ENCODE peak calls at places on chromosomes 7 and 10, in nine cellular contexts. Z is ascending aorta, D is HFF-Myc, Q is IMR-90, T is esophagus muscularis mucosa, O is GM12865, E is GM06990, S is upper lobe of right lung, M is cardiac fibroblast. W is an unnamed sample.

GRCh38 chr10:19651549-19651948 is 164.7 kb upstream of the PLXDC2 start:
- DNase-seq in M (peak; percentile 97), E (no peak), Z (no peak), Q (peak; percentile 98), T (no peak), D (peak; percentile 25), S (no peak), O (no peak), W (no peak)

GRCh38 chr7:36546331-36546730 is 156.7 kb downstream of the ANLN start:
- DNase-seq in E (no peak), Z (no peak), D (no peak), O (no peak), M (no peak), T (no peak), Q (no peak), S (no peak), W (no peak)

GRCh38 chr7:28269700-28270361 is 89.2 kb upstream of the JAZF1 start:
- DNase-seq in O (no peak), S (no peak), M (no peak), E (no peak), Z (no peak), D (no peak), Q (no peak), T (no peak), W (peak; percentile 15)

GRCh38 chr10:94274142-94274787 is 88.5 kb downstream of the NOC3L start:
- DNase-seq in E (no peak), Q (no peak), Z (no peak), M (no peak), D (no peak), O (no peak), S (no peak), T (no peak), W (no peak)

GRCh38 chr10:22550732-22551131 is 163.6 kb downstream of the PIP4K2A start:
- DNase-seq in M (peak; percentile 47), Q (peak; percentile 4), O (peak; percentile 62), D (no peak), Z (peak; percentile 67), S (no peak), E (no peak), T (no peak), W (peak; percentile 39)

GRCh38 chr7:85595639-85596268 is 408.9 kb upstream of the SEMA3D start:
- DNase-seq in D (no peak), Z (no peak), M (peak; percentile 34), E (no peak), T (no peak), Q (peak; percentile 75), S (no peak), O (no peak), W (no peak)

GRCh38 chr7:2525931-2526630 is 6.5 kb downstream of the LFNG start:
- DNase-seq in O (no peak), T (no peak), S (no peak), D (no peak), Q (no peak), M (no peak), E (no peak), Z (no peak), W (no peak)

GRCh38 chr10:59666310-59666709 is 43.3 kb downstream of the SLC16A9 start:
- DNase-seq in T (no peak), E (no peak), Z (no peak), M (no peak), S (no peak), Q (no peak), O (no peak), D (no peak), W (no peak)

GRCh38 chr10:121753726-121754476 is 155.7 kb upstream of the FGFR2 start:
- DNase-seq in S (no peak), T (no peak), O (peak; percentile 76), D (no peak), Q (peak; percentile 87), E (peak; percentile 74), Z (no peak), M (peak; percentile 93), W (peak; percentile 51)

GRCh38 chr7:24469118-24469517 is 104.1 kb upstream of the PALS2 start:
- DNase-seq in O (no peak), D (no peak), M (no peak), S (no peak), Q (no peak), Z (no peak), T (no peak), E (no peak), W (no peak)

GRCh38 chr7:143367972-143368371 is 5.5 kb upstream of the FAM131B start:
- DNase-seq in E (no peak), O (no peak), T (no peak), M (peak; percentile 9), S (no peak), Z (no peak), D (no peak), Q (no peak), W (no peak)

GRCh38 chr7:112779667-112780066 is 10.5 kb downstream of the TMEM168 start:
- DNase-seq in M (peak; percentile 60), O (no peak), S (no peak), D (no peak), T (no peak), Q (peak; percentile 65), E (no peak), Z (no peak), W (no peak)

GRCh38 chr10:114332808-114333207 is 71.5 kb downstream of the AFAP1L2 start:
- DNase-seq in E (no peak), O (no peak), M (no peak), S (no peak), D (no peak), Q (no peak), T (no peak), Z (peak; percentile 78), W (no peak)

GRCh38 chr7:75596727-75597614 is 104.9 kb downstream of the SPDYE5 start:
- DNase-seq in O (peak; percentile 80), S (no peak), E (peak; percentile 70), Q (peak; percentile 53), T (no peak), M (peak; percentile 9), Z (no peak), D (no peak), W (peak; percentile 49)

GRCh38 chr7:7438851-7439250 is 96.8 kb downstream of the COL28A1 start:
- DNase-seq in E (no peak), M (peak; percentile 99), Q (peak; percentile 99), Z (no peak), T (no peak), O (peak; percentile 9), S (no peak), D (peak; percentile 94), W (no peak)
- TF ChIP-seq CTCF in E (no peak), M (peak; percentile 19), Q (no peak), Z (no peak), T (no peak), O (no peak), S (no peak), D (no peak), W (no peak)

GRCh38 chr10:20767028-20767427 is 130.1 kb downstream of the NEBL start:
- DNase-seq in Z (no peak), M (peak; percentile 71), D (no peak), T (no peak), Q (peak; percentile 4), E (no peak), S (no peak), O (no peak), W (no peak)

GRCh38 chr10:20771053-20771452 is 126.1 kb downstream of the NEBL start:
- DNase-seq in D (no peak), Z (no peak), E (no peak), T (no peak), Q (no peak), O (no peak), S (no peak), M (no peak), W (no peak)

GRCh38 chr10:20765066-20765465 is 132.0 kb downstream of the NEBL start:
- DNase-seq in E (no peak), D (no peak), Q (no peak), Z (no peak), O (no peak), T (no peak), M (peak; percentile 9), S (no peak), W (no peak)

GRCh38 chr10:20768849-20769248 is 128.3 kb downstream of the NEBL start:
- DNase-seq in Q (no peak), E (no peak), O (no peak), D (no peak), M (peak; percentile 48), S (no peak), T (no peak), Z (no peak), W (no peak)
- TF ChIP-seq CTCF in Q (peak; percentile 35), E (no peak), O (no peak), D (no peak), M (peak; percentile 21), S (peak; percentile 38), T (peak; percentile 22), Z (peak; percentile 33), W (no peak)

DNA sequence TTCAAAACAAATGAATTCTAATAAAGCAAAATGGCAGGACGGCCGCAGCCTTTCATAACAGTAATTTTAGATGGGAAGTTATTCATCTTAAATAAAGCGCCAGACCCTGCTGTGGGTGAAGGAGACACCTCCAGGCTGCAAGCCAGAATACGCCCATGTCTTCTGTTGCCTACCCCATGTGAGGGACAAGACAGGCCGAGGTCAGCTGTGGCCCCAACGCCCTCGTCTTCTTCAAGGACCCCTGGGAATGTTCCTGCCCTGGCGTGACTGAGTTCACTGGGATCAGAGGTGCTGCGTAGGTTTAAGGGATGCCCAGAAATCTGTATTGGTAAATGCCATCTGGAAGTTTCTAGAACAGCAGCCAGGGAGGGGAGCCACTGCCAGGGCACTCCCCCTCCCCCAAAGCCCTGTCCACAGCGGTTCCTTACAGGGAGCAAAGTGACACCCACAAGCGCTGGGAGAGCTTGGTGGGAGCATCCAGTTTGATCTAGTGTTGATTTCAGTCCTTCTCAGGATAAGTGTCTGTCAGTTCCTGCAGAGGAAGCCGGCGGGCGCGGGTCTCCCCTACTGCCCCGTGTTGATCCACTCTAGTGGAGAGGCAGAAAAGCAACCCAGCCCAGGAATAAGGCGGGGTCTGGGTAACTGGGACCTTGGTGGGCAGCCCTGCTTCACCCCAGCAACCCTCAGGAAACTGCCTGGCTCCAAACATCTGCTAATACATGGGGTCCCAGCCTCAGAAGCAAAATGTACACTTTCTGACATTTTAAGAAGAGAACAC is 20.6 kb downstream of the PAPOLB start:
- DNase-seq in E (no peak), O (no peak), T (no peak), Q (no peak), Z (no peak), S (peak; percentile 59), D (no peak), M (no peak), W (no peak)
- TF ChIP-seq CTCF in E (no peak), O (no peak), T (no peak), Q (no peak), Z (no peak), S (no peak), D (no peak), M (no peak), W (no peak)

GRCh38 chr10:7053195-7053594 is 357.6 kb downstream of the SFMBT2 start:
- DNase-seq in D (no peak), M (no peak), Q (no peak), S (no peak), Z (no peak), T (no peak), E (no peak), O (no peak), W (no peak)

GRCh38 chr10:7056216-7056615 is 354.6 kb downstream of the SFMBT2 start:
- DNase-seq in Q (no peak), D (no peak), Z (no peak), S (no peak), M (no peak), T (no peak), E (no peak), O (no peak), W (no peak)

DNA sequence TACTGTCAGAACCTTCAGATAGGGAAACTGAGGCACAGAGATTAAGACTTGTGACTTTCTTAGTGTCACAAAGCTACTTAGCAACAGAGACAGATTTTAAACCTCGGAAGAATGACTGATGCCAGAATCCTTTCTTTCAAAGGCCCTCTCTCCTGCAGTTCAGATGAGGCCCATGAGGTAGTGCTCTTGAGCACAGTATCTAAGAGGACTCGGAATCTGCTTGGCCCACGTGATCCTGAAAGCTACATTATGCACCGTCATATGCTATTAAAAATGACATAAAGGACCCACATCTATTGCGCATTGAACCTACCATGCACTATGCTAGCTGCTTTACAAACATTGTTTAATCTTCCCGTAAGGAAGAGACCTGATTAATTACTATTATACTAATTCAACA is 355.9 kb downstream of the SFMBT2 start:
- DNase-seq in D (no peak), M (no peak), S (no peak), Z (no peak), E (no peak), O (peak; percentile 28), T (no peak), Q (peak; percentile 24), W (no peak)
- TF ChIP-seq CTCF in D (peak; percentile 8), M (no peak), S (peak; percentile 6), Z (no peak), E (peak; percentile 21), O (peak; percentile 25), T (no peak), Q (peak; percentile 14), W (no peak)